ENCODE peak calls at places on chromosomes 1 and 21, in eight cellular contexts. S is heart right ventricle; G is left ventricle myocardium inferior; Z is K562; Y is right cardiac atrium; O is epithelial cell of proximal tubule; P is CD8-positive, alpha-beta memory T cell; N is fibroblast of mammary gland. R is an unnamed sample.

GRCh38 chr1:118785246-118785645 is 202.9 kb downstream of the TBX15 start:
- DNase-seq in Z (no peak), O (peak), G (no peak), S (no peak), P (no peak), N (peak), Y (peak), R (peak)

GRCh38 chr1:109341944-109342925 is 35.4 kb upstream of the MYBPHL start:
- DNase-seq in O (no peak), Y (no peak), P (no peak), Z (no peak), G (no peak), S (no peak), N (no peak), R (no peak)

GRCh38 chr1:1947493-1947892 is 28.4 kb upstream of the TMEM52 start:
- DNase-seq in O (no peak), G (no peak), S (no peak), N (no peak), P (no peak), Z (no peak), Y (no peak), R (no peak)

GRCh38 chr1:180773210-180773865 is 139.4 kb upstream of the KIAA1614 start:
- DNase-seq in G (no peak), N (peak), S (no peak), P (no peak), O (peak), Y (no peak), Z (no peak), R (no peak)

GRCh38 chr21:17690078-17690494 is 77.4 kb upstream of the BTG3 start:
- DNase-seq in Z (peak), N (no peak), Y (no peak), O (no peak), G (no peak), P (no peak), S (no peak), R (no peak)

GRCh38 chr1:209601809-209602657 is 18.5 kb downstream of the CAMK1G start:
- DNase-seq in Y (no peak), N (peak), P (no peak), O (no peak), Z (peak), S (no peak), G (no peak), R (peak)

GRCh38 chr21:17441370-17441769 is 71.5 kb upstream of the CXADR start:
- DNase-seq in G (no peak), Z (no peak), S (no peak), O (no peak), N (peak), Y (no peak), P (no peak), R (no peak)

GRCh38 chr1:28173151-28173979 is 3.1 kb downstream of the PTAFR start:
- DNase-seq in S (no peak), P (no peak), G (no peak), O (no peak), N (peak), Y (no peak), Z (peak), R (no peak)

GRCh38 chr1:172821609-172822274 is 162.8 kb downstream of the FASLG start:
- DNase-seq in Y (no peak), G (no peak), P (no peak), S (no peak), O (no peak), N (peak), Z (peak), R (peak)

GRCh38 chr1:24707659-24708058 is 37.6 kb upstream of the CLIC4 start:
- DNase-seq in Y (no peak), S (no peak), O (no peak), Z (peak), N (peak), G (no peak), P (no peak), R (no peak)

GRCh38 chr1:170377896-170378634 is 153.9 kb upstream of the GORAB start:
- DNase-seq in Z (no peak), Y (no peak), P (no peak), G (no peak), N (peak), O (no peak), S (no peak), R (no peak)

GRCh38 chr1:150256549-150257341 is 829 bp upstream of the CA14 start:
- DNase-seq in N (no peak), Z (no peak), S (no peak), P (no peak), Y (no peak), G (no peak), O (no peak), R (no peak)

GRCh38 chr1:10975567-10976326 is 36.7 kb upstream of the TARDBP start:
- DNase-seq in P (no peak), S (no peak), O (peak), G (no peak), Y (no peak), Z (no peak), N (peak), R (peak)

GRCh38 chr1:117820694-117821381 is 108.6 kb downstream of the GDAP2 start:
- DNase-seq in Y (no peak), Z (no peak), G (no peak), N (peak), O (no peak), P (no peak), S (no peak), R (no peak)

GRCh38 chr1:85330711-85331290 is 54.4 kb upstream of the BCL10 start:
- DNase-seq in G (peak), N (peak), Y (peak), Z (no peak), P (no peak), S (no peak), O (no peak), R (peak)

GRCh38 chr1:59104191-59104760 is 192.6 kb upstream of the FGGY start:
- DNase-seq in S (no peak), Z (no peak), O (no peak), P (no peak), Y (no peak), N (no peak), G (no peak), R (peak)

GRCh38 chr21:21246007-21246406 is 247.8 kb downstream of the NCAM2 start:
- DNase-seq in S (no peak), P (no peak), N (no peak), G (no peak), Y (no peak), O (no peak), Z (no peak), R (no peak)

GRCh38 chr1:9593492-9594465 is 5.1 kb downstream of the TMEM201 start:
- DNase-seq in Z (peak), O (no peak), S (peak), Y (peak), P (no peak), G (peak), N (peak), R (peak)

GRCh38 chr1:178690496-178690895 is 34.5 kb upstream of the RALGPS2 start:
- DNase-seq in O (no peak), Y (no peak), Z (no peak), N (no peak), P (no peak), S (no peak), G (no peak), R (no peak)

GRCh38 chr1:162557536-162557935 is 4.0 kb upstream of the UAP1 start:
- DNase-seq in Z (no peak), G (no peak), N (no peak), O (no peak), P (no peak), Y (no peak), S (no peak), R (no peak)

GRCh38 chr1:228321895-228322294 is 84.7 kb downstream of the TRIM11 start:
- DNase-seq in S (peak), P (peak), O (no peak), Z (no peak), N (no peak), Y (no peak), G (no peak), R (no peak)

GRCh38 chr1:210731597-210731996 is 402.4 kb downstream of the KCNH1 start:
- DNase-seq in Z (no peak), N (no peak), S (no peak), O (no peak), P (no peak), G (no peak), Y (no peak), R (no peak)

GRCh38 chr1:85203573-85204169 is 2.9 kb upstream of the SYDE2 start:
- DNase-seq in Z (no peak), S (no peak), Y (no peak), G (no peak), O (no peak), P (no peak), N (no peak), R (no peak)

GRCh38 chr1:228921473-228921872 is 186.2 kb downstream of the RHOU start:
- DNase-seq in G (no peak), Z (no peak), S (no peak), O (no peak), P (no peak), N (no peak), Y (no peak), R (no peak)

GRCh38 chr1:208139434-208140086 is 104.6 kb downstream of the PLXNA2 start:
- DNase-seq in O (no peak), Z (no peak), S (no peak), P (no peak), G (no peak), N (no peak), Y (no peak), R (no peak)

GRCh38 chr21:16304700-16305099 is 574.9 kb downstream of the USP25 start:
- DNase-seq in S (no peak), G (no peak), Y (no peak), N (peak), P (no peak), Z (no peak), O (no peak), R (no peak)

GRCh38 chr21:45102391-45102932 is 28.1 kb downstream of the ADARB1 start:
- DNase-seq in S (no peak), Y (no peak), O (no peak), P (no peak), G (no peak), Z (no peak), N (peak), R (no peak)

GRCh38 chr1:161721738-161722343 is 497 bp downstream of the FCRLB start:
- DNase-seq in N (peak), Y (no peak), Z (peak), O (peak), P (no peak), S (no peak), G (no peak), R (no peak)

GRCh38 chr1:184494929-184495328 is 108.1 kb downstream of the C1orf21 start:
- DNase-seq in Y (no peak), Z (no peak), N (no peak), S (no peak), P (no peak), O (no peak), G (no peak), R (no peak)

GRCh38 chr1:195909061-195909460 is 699.2 kb downstream of the KCNT2 start:
- DNase-seq in S (no peak), Y (no peak), Z (no peak), G (no peak), P (no peak), O (no peak), N (peak), R (no peak)

GRCh38 chr1:230204852-230205251 is 137.8 kb downstream of the GALNT2 start:
- DNase-seq in G (no peak), N (no peak), Z (peak), P (no peak), O (no peak), S (no peak), Y (no peak), R (no peak)

GRCh38 chr21:45981641-45982255 is at the start of gene COL6A1:
- DNase-seq in Y (peak), N (peak), S (peak), Z (no peak), O (no peak), P (no peak), G (peak), R (peak)

GRCh38 chr1:111221633-111222286 is 5.8 kb upstream of the CHI3L2 start:
- DNase-seq in S (no peak), Y (no peak), G (no peak), Z (peak), O (no peak), N (no peak), P (peak), R (no peak)

GRCh38 chr21:45496151-45496967 is 45.9 kb downstream of the SLC19A1 start:
- DNase-seq in P (peak), N (no peak), Y (peak), S (no peak), G (no peak), Z (no peak), O (no peak), R (no peak)

GRCh38 chr1:28417441-28418277 is 48.1 kb downstream of the PHACTR4 start:
- DNase-seq in G (no peak), Y (no peak), Z (peak), P (no peak), N (peak), O (peak), S (no peak), R (peak)

GRCh38 chr1:3453203-3453761 is 1.2 kb upstream of the ARHGEF16 start:
- DNase-seq in P (peak), G (peak), N (peak), S (peak), Z (peak), Y (peak), O (no peak), R (peak)

GRCh38 chr1:3456449-3456963 is 2.0 kb downstream of the ARHGEF16 start:
- DNase-seq in O (no peak), S (peak), G (no peak), P (no peak), N (no peak), Z (no peak), Y (peak), R (no peak)

GRCh38 chr1:3453891-3454810 is at the start of gene ARHGEF16:
- DNase-seq in S (peak), Z (peak), N (peak), O (no peak), G (peak), P (no peak), Y (peak), R (peak)

GRCh38 chr1:3455630-3456448 is 1.4 kb downstream of the ARHGEF16 start:
- DNase-seq in G (no peak), P (no peak), Y (peak), O (no peak), Z (no peak), N (no peak), S (peak), R (no peak)

GRCh38 chr1:3454811-3455618 is 550 bp downstream of the ARHGEF16 start:
- DNase-seq in S (peak), O (no peak), Z (peak), G (peak), Y (peak), N (no peak), P (no peak), R (peak)
- H3K4me3 ChIP-seq in S (peak), O (peak), Z (peak), G (peak), Y (peak), N (no peak), P (no peak), R (no peak)

GRCh38 chr1:12549460-12550349 is 68.3 kb downstream of the DHRS3 start:
- DNase-seq in Y (peak), P (no peak), N (peak), G (peak), O (peak), S (peak), Z (peak), R (peak)

GRCh38 chr1:12549106-12549459 is 68.9 kb downstream of the DHRS3 start:
- DNase-seq in N (peak), Z (peak), O (no peak), P (no peak), Y (peak), S (peak), G (peak), R (peak)

GRCh38 chr1:12548279-12549105 is 69.5 kb downstream of the DHRS3 start:
- DNase-seq in G (no peak), O (no peak), S (no peak), P (no peak), Y (no peak), N (no peak), Z (no peak), R (no peak)

GRCh38 chr1:12546771-12547585 is 71.0 kb downstream of the DHRS3 start:
- DNase-seq in S (peak), O (no peak), Y (peak), G (peak), P (no peak), N (peak), Z (no peak), R (no peak)

GRCh38 chr1:12547586-12548225 is 70.3 kb downstream of the DHRS3 start:
- DNase-seq in S (no peak), N (no peak), G (no peak), Y (no peak), Z (no peak), P (no peak), O (no peak), R (no peak)
- H3K4me3 ChIP-seq in S (no peak), N (no peak), G (no peak), Y (no peak), Z (no peak), P (no peak), O (no peak), R (no peak)

GRCh38 chr1:155646307-155646706 is 36.3 kb downstream of the MSTO1 start:
- DNase-seq in O (no peak), Y (peak), S (no peak), G (peak), N (peak), Z (no peak), P (no peak), R (no peak)

GRCh38 chr1:155650231-155650757 is 38.3 kb downstream of the YY1AP1 start:
- DNase-seq in S (no peak), Y (no peak), P (no peak), Z (no peak), G (no peak), O (no peak), N (no peak), R (no peak)

GRCh38 chr1:155645648-155646047 is 35.6 kb downstream of the MSTO1 start:
- DNase-seq in N (peak), Z (no peak), S (no peak), G (peak), P (no peak), Y (peak), O (no peak), R (peak)

GRCh38 chr1:155649689-155650088 is 38.9 kb downstream of the YY1AP1 start:
- DNase-seq in O (no peak), Z (no peak), G (no peak), P (no peak), Y (no peak), S (no peak), N (no peak), R (no peak)

DNA sequence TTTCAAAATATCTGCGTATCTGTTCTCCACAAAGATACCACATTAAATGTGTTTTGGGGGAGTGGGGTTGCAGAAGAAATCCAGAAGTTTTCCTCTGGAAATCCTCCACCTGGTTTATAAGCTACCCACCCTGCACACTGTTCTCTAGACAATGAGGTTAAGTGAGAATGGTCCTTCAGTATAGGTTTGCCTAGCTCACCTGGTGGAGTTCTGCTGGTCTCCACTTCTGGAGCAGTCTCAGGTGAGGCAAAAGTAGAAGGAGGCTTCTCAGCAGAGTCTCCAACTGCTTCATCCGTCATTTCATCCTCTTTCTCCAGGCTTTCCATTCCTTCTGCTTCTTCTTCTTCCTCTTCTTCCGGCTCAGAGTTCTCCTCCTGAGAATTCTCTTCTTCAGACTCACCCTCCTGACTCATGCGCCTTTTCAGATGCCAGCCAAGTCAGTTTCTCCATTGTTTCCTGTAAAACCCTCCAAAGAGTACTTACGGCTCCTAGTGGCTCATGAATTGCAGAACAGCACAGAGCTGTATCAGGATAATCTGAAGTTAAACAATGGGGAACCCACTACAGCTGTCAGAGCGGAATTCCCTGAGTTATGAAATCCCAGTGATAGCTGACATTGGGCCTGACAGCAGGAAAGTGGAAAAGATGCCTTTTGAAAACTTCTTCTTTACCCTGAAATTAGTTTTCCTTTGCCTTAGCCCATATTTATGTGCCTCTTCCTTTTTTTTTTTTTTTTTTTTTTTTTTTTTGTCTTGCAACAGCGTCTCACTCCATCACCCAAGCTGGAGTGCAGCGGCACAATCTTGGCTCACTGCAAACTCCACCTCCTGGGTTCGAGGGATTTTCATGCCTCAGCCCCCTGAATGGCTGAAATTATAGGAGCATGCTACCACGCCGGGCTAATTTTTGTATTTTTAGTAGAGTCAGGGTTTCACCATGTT is 38.5 kb downstream of the MSTO1 start:
- DNase-seq in P (no peak), O (peak), S (no peak), N (peak), Z (peak), G (no peak), Y (no peak), R (peak)
- H3K4me3 ChIP-seq in P (no peak), O (peak), S (no peak), N (peak), Z (no peak), G (no peak), Y (no peak), R (no peak)

DNA sequence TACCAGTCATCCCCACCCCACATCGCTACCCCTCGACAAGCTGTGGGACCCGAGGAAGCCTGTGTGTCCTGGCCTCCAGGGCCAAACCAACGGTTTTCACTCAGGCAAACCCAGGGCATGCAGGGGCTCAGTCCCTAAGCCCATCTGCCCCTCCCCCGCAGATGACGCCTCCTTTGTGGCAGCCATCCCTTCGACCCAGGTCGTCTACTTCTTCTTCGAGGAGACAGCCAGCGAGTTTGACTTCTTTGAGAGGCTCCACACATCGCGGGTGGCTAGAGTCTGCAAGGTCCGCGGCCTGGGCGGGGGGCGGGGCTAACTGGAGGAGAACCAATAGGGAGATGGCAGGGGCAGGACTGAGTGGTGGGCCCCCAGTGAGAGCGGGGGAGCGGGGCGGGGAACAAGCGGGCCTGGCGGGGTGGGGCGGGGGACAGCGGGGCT is 7.4 kb downstream of the SEMA4A start:
- DNase-seq in P (peak), O (no peak), N (peak), S (peak), G (peak), Y (peak), Z (peak), R (peak)
- H3K4me3 ChIP-seq in P (peak), O (no peak), N (peak), S (peak), G (peak), Y (peak), Z (peak), R (peak)

GRCh38 chr1:220043646-220044045 is 2.7 kb downstream of the EPRS1 start:
- DNase-seq in G (no peak), Y (no peak), Z (no peak), O (no peak), P (no peak), N (no peak), S (no peak), R (no peak)
- H3K4me3 ChIP-seq in G (no peak), Y (no peak), Z (no peak), O (no peak), P (no peak), N (no peak), S (no peak), R (no peak)

GRCh38 chr21:26964379-26964778 is 2.5 kb downstream of the ADAMTS5 start:
- DNase-seq in Z (no peak), N (peak), S (peak), O (no peak), P (no peak), Y (peak), G (peak), R (peak)
- H3K4me3 ChIP-seq in Z (no peak), N (peak), S (peak), O (peak), P (no peak), Y (peak), G (peak), R (no peak)